ENCODE peak calls at places on chromosomes 6 and 20, in nine cellular contexts. One of them, this sample, is unnamed.

GRCh38 chr20:35503281-35503680 is 26.2 kb downstream of the C20orf173 start:
- DNase-seq in GM12865: no peak
- DNase-seq in renal cortical epithelial cell: no peak
- DNase-seq in activated gamma-delta T cell treated with Interleukin-2 at 50 U/mL for 16 hours: no peak
- DNase-seq in activated CD4-positive, CD25-positive, alpha-beta regulatory T cell treated with anti-CD3 and anti-CD28 coated beads, Interleukin-2, amount 50 U/mL, for 72 hours: no peak
- DNase-seq in pancreas: no peak
- DNase-seq in brain pericyte: no peak
- DNase-seq in Caco-2: no peak
- DNase-seq in GM20000: no peak
- DNase-seq in this sample: no peak

GRCh38 chr6:7135755-7136154 is 28.0 kb downstream of the RREB1 start:
- DNase-seq in renal cortical epithelial cell: no peak
- DNase-seq in activated CD4-positive, CD25-positive, alpha-beta regulatory T cell treated with anti-CD3 and anti-CD28 coated beads, Interleukin-2, amount 50 U/mL, for 72 hours: no peak
- DNase-seq in brain pericyte: no peak
- DNase-seq in Caco-2: no peak
- DNase-seq in activated gamma-delta T cell treated with Interleukin-2 at 50 U/mL for 16 hours: no peak
- DNase-seq in GM20000: peak
- DNase-seq in pancreas: no peak
- DNase-seq in GM12865: peak
- DNase-seq in this sample: no peak

GRCh38 chr6:166244353-166245045 is 63.7 kb downstream of the PRR18 start:
- DNase-seq in GM20000: peak
- DNase-seq in activated CD4-positive, CD25-positive, alpha-beta regulatory T cell treated with anti-CD3 and anti-CD28 coated beads, Interleukin-2, amount 50 U/mL, for 72 hours: no peak
- DNase-seq in renal cortical epithelial cell: no peak
- DNase-seq in GM12865: peak
- DNase-seq in brain pericyte: no peak
- DNase-seq in pancreas: no peak
- DNase-seq in Caco-2: no peak
- DNase-seq in activated gamma-delta T cell treated with Interleukin-2 at 50 U/mL for 16 hours: no peak
- DNase-seq in this sample: no peak

GRCh38 chr6:139713911-139714527 is 339.6 kb upstream of the CITED2 start:
- DNase-seq in activated gamma-delta T cell treated with Interleukin-2 at 50 U/mL for 16 hours: no peak
- DNase-seq in pancreas: no peak
- DNase-seq in renal cortical epithelial cell: peak
- DNase-seq in brain pericyte: no peak
- DNase-seq in GM20000: no peak
- DNase-seq in GM12865: no peak
- DNase-seq in Caco-2: no peak
- DNase-seq in activated CD4-positive, CD25-positive, alpha-beta regulatory T cell treated with anti-CD3 and anti-CD28 coated beads, Interleukin-2, amount 50 U/mL, for 72 hours: no peak
- DNase-seq in this sample: no peak

GRCh38 chr6:112035446-112035845 is 18.5 kb upstream of the CCN6 start:
- DNase-seq in Caco-2: no peak
- DNase-seq in renal cortical epithelial cell: no peak
- DNase-seq in activated CD4-positive, CD25-positive, alpha-beta regulatory T cell treated with anti-CD3 and anti-CD28 coated beads, Interleukin-2, amount 50 U/mL, for 72 hours: no peak
- DNase-seq in brain pericyte: no peak
- DNase-seq in GM12865: no peak
- DNase-seq in activated gamma-delta T cell treated with Interleukin-2 at 50 U/mL for 16 hours: no peak
- DNase-seq in GM20000: no peak
- DNase-seq in pancreas: no peak
- DNase-seq in this sample: no peak

GRCh38 chr6:37251211-37251610 is 6.4 kb upstream of the TBC1D22B start:
- DNase-seq in GM20000: no peak
- DNase-seq in Caco-2: no peak
- DNase-seq in brain pericyte: no peak
- DNase-seq in GM12865: no peak
- DNase-seq in activated CD4-positive, CD25-positive, alpha-beta regulatory T cell treated with anti-CD3 and anti-CD28 coated beads, Interleukin-2, amount 50 U/mL, for 72 hours: no peak
- DNase-seq in pancreas: no peak
- DNase-seq in activated gamma-delta T cell treated with Interleukin-2 at 50 U/mL for 16 hours: no peak
- DNase-seq in renal cortical epithelial cell: no peak
- DNase-seq in this sample: no peak

GRCh38 chr6:57013501-57013900 is 33.0 kb upstream of the KIAA1586 start:
- DNase-seq in activated CD4-positive, CD25-positive, alpha-beta regulatory T cell treated with anti-CD3 and anti-CD28 coated beads, Interleukin-2, amount 50 U/mL, for 72 hours: no peak
- DNase-seq in brain pericyte: no peak
- DNase-seq in pancreas: no peak
- DNase-seq in activated gamma-delta T cell treated with Interleukin-2 at 50 U/mL for 16 hours: no peak
- DNase-seq in renal cortical epithelial cell: peak
- DNase-seq in GM12865: no peak
- DNase-seq in GM20000: no peak
- DNase-seq in Caco-2: no peak
- DNase-seq in this sample: no peak

GRCh38 chr6:81697564-81697963 is 54.9 kb downstream of the TENT5A start:
- DNase-seq in GM20000: no peak
- DNase-seq in activated CD4-positive, CD25-positive, alpha-beta regulatory T cell treated with anti-CD3 and anti-CD28 coated beads, Interleukin-2, amount 50 U/mL, for 72 hours: no peak
- DNase-seq in GM12865: peak
- DNase-seq in activated gamma-delta T cell treated with Interleukin-2 at 50 U/mL for 16 hours: no peak
- DNase-seq in Caco-2: no peak
- DNase-seq in pancreas: no peak
- DNase-seq in brain pericyte: no peak
- DNase-seq in renal cortical epithelial cell: peak
- DNase-seq in this sample: no peak

GRCh38 chr20:62376112-62377063 is 9.3 kb upstream of the LAMA5 start:
- DNase-seq in GM20000: no peak
- DNase-seq in activated gamma-delta T cell treated with Interleukin-2 at 50 U/mL for 16 hours: no peak
- DNase-seq in GM12865: no peak
- DNase-seq in pancreas: peak
- DNase-seq in Caco-2: peak
- DNase-seq in brain pericyte: no peak
- DNase-seq in renal cortical epithelial cell: peak
- DNase-seq in activated CD4-positive, CD25-positive, alpha-beta regulatory T cell treated with anti-CD3 and anti-CD28 coated beads, Interleukin-2, amount 50 U/mL, for 72 hours: no peak
- DNase-seq in this sample: no peak

GRCh38 chr6:62707156-62707555 is 421.1 kb upstream of the KHDRBS2 start:
- DNase-seq in Caco-2: no peak
- DNase-seq in activated CD4-positive, CD25-positive, alpha-beta regulatory T cell treated with anti-CD3 and anti-CD28 coated beads, Interleukin-2, amount 50 U/mL, for 72 hours: no peak
- DNase-seq in renal cortical epithelial cell: no peak
- DNase-seq in GM12865: no peak
- DNase-seq in GM20000: no peak
- DNase-seq in brain pericyte: no peak
- DNase-seq in pancreas: no peak
- DNase-seq in activated gamma-delta T cell treated with Interleukin-2 at 50 U/mL for 16 hours: no peak
- DNase-seq in this sample: no peak

GRCh38 chr6:107329063-107329462 is 130.3 kb downstream of the PDSS2 start:
- DNase-seq in pancreas: no peak
- DNase-seq in GM20000: no peak
- DNase-seq in GM12865: no peak
- DNase-seq in brain pericyte: no peak
- DNase-seq in Caco-2: no peak
- DNase-seq in activated CD4-positive, CD25-positive, alpha-beta regulatory T cell treated with anti-CD3 and anti-CD28 coated beads, Interleukin-2, amount 50 U/mL, for 72 hours: no peak
- DNase-seq in renal cortical epithelial cell: no peak
- DNase-seq in activated gamma-delta T cell treated with Interleukin-2 at 50 U/mL for 16 hours: no peak
- DNase-seq in this sample: no peak

GRCh38 chr6:138499303-138499991 is at the start of gene NHSL1:
- DNase-seq in GM12865: peak
- DNase-seq in renal cortical epithelial cell: peak
- DNase-seq in activated gamma-delta T cell treated with Interleukin-2 at 50 U/mL for 16 hours: no peak
- DNase-seq in brain pericyte: no peak
- DNase-seq in activated CD4-positive, CD25-positive, alpha-beta regulatory T cell treated with anti-CD3 and anti-CD28 coated beads, Interleukin-2, amount 50 U/mL, for 72 hours: no peak
- DNase-seq in Caco-2: no peak
- DNase-seq in pancreas: no peak
- DNase-seq in GM20000: peak
- DNase-seq in this sample: no peak

GRCh38 chr6:19153270-19153980 is 683.7 kb upstream of the ID4 start:
- DNase-seq in activated gamma-delta T cell treated with Interleukin-2 at 50 U/mL for 16 hours: no peak
- DNase-seq in Caco-2: no peak
- DNase-seq in brain pericyte: no peak
- DNase-seq in GM12865: no peak
- DNase-seq in activated CD4-positive, CD25-positive, alpha-beta regulatory T cell treated with anti-CD3 and anti-CD28 coated beads, Interleukin-2, amount 50 U/mL, for 72 hours: no peak
- DNase-seq in pancreas: no peak
- DNase-seq in renal cortical epithelial cell: no peak
- DNase-seq in GM20000: no peak
- DNase-seq in this sample: no peak

GRCh38 chr20:33732166-33732970 is 572 bp downstream of the ZNF341 start:
- DNase-seq in renal cortical epithelial cell: peak
- DNase-seq in GM20000: peak
- DNase-seq in GM12865: no peak
- DNase-seq in activated gamma-delta T cell treated with Interleukin-2 at 50 U/mL for 16 hours: peak
- DNase-seq in Caco-2: peak
- DNase-seq in activated CD4-positive, CD25-positive, alpha-beta regulatory T cell treated with anti-CD3 and anti-CD28 coated beads, Interleukin-2, amount 50 U/mL, for 72 hours: peak
- DNase-seq in pancreas: peak
- DNase-seq in brain pericyte: peak
- DNase-seq in this sample: peak

GRCh38 chr6:111817451-111818146 is 55.7 kb downstream of the FYN start:
- DNase-seq in activated gamma-delta T cell treated with Interleukin-2 at 50 U/mL for 16 hours: no peak
- DNase-seq in brain pericyte: no peak
- DNase-seq in pancreas: no peak
- DNase-seq in Caco-2: no peak
- DNase-seq in renal cortical epithelial cell: no peak
- DNase-seq in GM12865: no peak
- DNase-seq in GM20000: no peak
- DNase-seq in activated CD4-positive, CD25-positive, alpha-beta regulatory T cell treated with anti-CD3 and anti-CD28 coated beads, Interleukin-2, amount 50 U/mL, for 72 hours: no peak
- DNase-seq in this sample: no peak

GRCh38 chr6:133184798-133185380 is 56.3 kb upstream of the EYA4 start:
- DNase-seq in brain pericyte: no peak
- DNase-seq in renal cortical epithelial cell: peak
- DNase-seq in GM20000: peak
- DNase-seq in activated CD4-positive, CD25-positive, alpha-beta regulatory T cell treated with anti-CD3 and anti-CD28 coated beads, Interleukin-2, amount 50 U/mL, for 72 hours: no peak
- DNase-seq in GM12865: peak
- DNase-seq in activated gamma-delta T cell treated with Interleukin-2 at 50 U/mL for 16 hours: no peak
- DNase-seq in Caco-2: no peak
- DNase-seq in pancreas: no peak
- DNase-seq in this sample: no peak

GRCh38 chr6:18763086-18763485 is 375.9 kb downstream of the RNF144B start:
- DNase-seq in activated CD4-positive, CD25-positive, alpha-beta regulatory T cell treated with anti-CD3 and anti-CD28 coated beads, Interleukin-2, amount 50 U/mL, for 72 hours: no peak
- DNase-seq in renal cortical epithelial cell: peak
- DNase-seq in activated gamma-delta T cell treated with Interleukin-2 at 50 U/mL for 16 hours: no peak
- DNase-seq in Caco-2: no peak
- DNase-seq in pancreas: no peak
- DNase-seq in GM20000: no peak
- DNase-seq in GM12865: no peak
- DNase-seq in brain pericyte: no peak
- DNase-seq in this sample: no peak

GRCh38 chr6:128600397-128600951 is 80.1 kb upstream of the PTPRK start:
- DNase-seq in pancreas: no peak
- DNase-seq in activated gamma-delta T cell treated with Interleukin-2 at 50 U/mL for 16 hours: no peak
- DNase-seq in Caco-2: no peak
- DNase-seq in renal cortical epithelial cell: peak
- DNase-seq in GM20000: no peak
- DNase-seq in activated CD4-positive, CD25-positive, alpha-beta regulatory T cell treated with anti-CD3 and anti-CD28 coated beads, Interleukin-2, amount 50 U/mL, for 72 hours: no peak
- DNase-seq in GM12865: peak
- DNase-seq in brain pericyte: peak
- DNase-seq in this sample: no peak

GRCh38 chr6:138944412-138944811 is 43.6 kb downstream of the REPS1 start:
- DNase-seq in activated gamma-delta T cell treated with Interleukin-2 at 50 U/mL for 16 hours: peak
- DNase-seq in activated CD4-positive, CD25-positive, alpha-beta regulatory T cell treated with anti-CD3 and anti-CD28 coated beads, Interleukin-2, amount 50 U/mL, for 72 hours: no peak
- DNase-seq in pancreas: no peak
- DNase-seq in GM12865: peak
- DNase-seq in brain pericyte: no peak
- DNase-seq in Caco-2: no peak
- DNase-seq in GM20000: peak
- DNase-seq in renal cortical epithelial cell: peak
- DNase-seq in this sample: no peak